ENCODE peak calls at places on chromosome 1, in four cellular contexts. One of them, this sample, is unnamed.

GRCh38 chr1:34709547-34709946 is 45.3 kb upstream of the GJB5 start:
- DNase-seq in fibroblast of villous mesenchyme: no peak
- DNase-seq in stromal cell of bone marrow: no peak
- DNase-seq in neural crest cell: no peak
- DNase-seq in this sample: no peak

GRCh38 chr1:25080294-25081209 is 150.5 kb upstream of the RUNX3 start:
- DNase-seq in fibroblast of villous mesenchyme: peak
- DNase-seq in neural crest cell: no peak
- DNase-seq in stromal cell of bone marrow: no peak
- DNase-seq in this sample: no peak

GRCh38 chr1:56397811-56398231 is 181.5 kb downstream of the PLPP3 start:
- DNase-seq in neural crest cell: no peak
- DNase-seq in fibroblast of villous mesenchyme: peak
- DNase-seq in stromal cell of bone marrow: no peak
- DNase-seq in this sample: no peak

GRCh38 chr1:41353744-41354143 is 7.5 kb upstream of the FOXO6 start:
- DNase-seq in stromal cell of bone marrow: no peak
- DNase-seq in fibroblast of villous mesenchyme: no peak
- DNase-seq in neural crest cell: no peak
- DNase-seq in this sample: no peak

GRCh38 chr1:10320336-10320735 is 78.5 kb upstream of the PGD start:
- DNase-seq in stromal cell of bone marrow: no peak
- DNase-seq in neural crest cell: no peak
- DNase-seq in fibroblast of villous mesenchyme: no peak
- DNase-seq in this sample: no peak

GRCh38 chr1:50979964-50980363 is 9.9 kb downstream of the CDKN2C start:
- DNase-seq in stromal cell of bone marrow: no peak
- DNase-seq in neural crest cell: no peak
- DNase-seq in fibroblast of villous mesenchyme: no peak
- DNase-seq in this sample: no peak

GRCh38 chr1:230568008-230568407 is 74.3 kb upstream of the COG2 start:
- DNase-seq in stromal cell of bone marrow: peak
- DNase-seq in fibroblast of villous mesenchyme: no peak
- DNase-seq in neural crest cell: no peak
- DNase-seq in this sample: no peak

GRCh38 chr1:162873671-162874666 is 13.0 kb upstream of the CCDC190 start:
- DNase-seq in stromal cell of bone marrow: no peak
- DNase-seq in fibroblast of villous mesenchyme: peak
- DNase-seq in neural crest cell: no peak
- DNase-seq in this sample: no peak

GRCh38 chr1:23100074-23100748 is 68.4 kb downstream of the LUZP1 start:
- DNase-seq in stromal cell of bone marrow: peak
- DNase-seq in fibroblast of villous mesenchyme: peak
- DNase-seq in neural crest cell: no peak
- DNase-seq in this sample: peak

GRCh38 chr1:191831572-191831971 is 326.7 kb upstream of the RGS18 start:
- DNase-seq in stromal cell of bone marrow: no peak
- DNase-seq in fibroblast of villous mesenchyme: no peak
- DNase-seq in neural crest cell: no peak
- DNase-seq in this sample: no peak

GRCh38 chr1:174262747-174263241 is 103.5 kb downstream of the RABGAP1L start:
- DNase-seq in fibroblast of villous mesenchyme: peak
- DNase-seq in neural crest cell: peak
- DNase-seq in stromal cell of bone marrow: peak
- DNase-seq in this sample: no peak

GRCh38 chr1:151849871-151850270 is 3.6 kb downstream of the THEM5 start:
- DNase-seq in neural crest cell: no peak
- DNase-seq in stromal cell of bone marrow: no peak
- DNase-seq in fibroblast of villous mesenchyme: no peak
- DNase-seq in this sample: no peak

GRCh38 chr1:226063362-226064167 is 1.0 kb downstream of the H3-3A start:
- DNase-seq in fibroblast of villous mesenchyme: peak
- DNase-seq in stromal cell of bone marrow: no peak
- DNase-seq in neural crest cell: peak
- DNase-seq in this sample: peak

GRCh38 chr1:72435025-72435424 is 152.7 kb upstream of the NEGR1 start:
- DNase-seq in neural crest cell: no peak
- DNase-seq in fibroblast of villous mesenchyme: peak
- DNase-seq in stromal cell of bone marrow: no peak
- DNase-seq in this sample: no peak

GRCh38 chr1:211581521-211581920 is 2.6 kb upstream of the SLC30A1 start:
- DNase-seq in fibroblast of villous mesenchyme: peak
- DNase-seq in neural crest cell: no peak
- DNase-seq in stromal cell of bone marrow: peak
- DNase-seq in this sample: no peak

GRCh38 chr1:39726600-39726999 is 12.1 kb upstream of the PPIE start:
- DNase-seq in stromal cell of bone marrow: no peak
- DNase-seq in neural crest cell: no peak
- DNase-seq in fibroblast of villous mesenchyme: no peak
- DNase-seq in this sample: no peak